ENCODE peak calls at places on chromosomes 12 and 14, in four cellular contexts. S, P, K and V are unnamed samples.

GRCh38 chr12:6533653-6534157 is 612 bp upstream of the GAPDH start:
- DNase-seq in S (peak), K (peak), P (peak), V (no peak)

GRCh38 chr12:118354903-118355302 is 17.8 kb downstream of the TAOK3 start:
- DNase-seq in P (no peak), S (no peak), K (peak), V (no peak)

GRCh38 chr12:12244341-12244740 is 22.5 kb downstream of the LRP6 start:
- DNase-seq in K (no peak), S (no peak), P (no peak), V (no peak)

GRCh38 chr14:99186956-99187690 is 84.9 kb downstream of the BCL11B start:
- DNase-seq in S (no peak), P (no peak), K (no peak), V (no peak)

GRCh38 chr12:38904932-38905479 is 385 bp downstream of the CPNE8 start:
- DNase-seq in K (no peak), P (peak), S (peak), V (peak)

GRCh38 chr12:47856094-47856493 is 36.4 kb upstream of the HDAC7 start:
- DNase-seq in S (no peak), K (no peak), P (no peak), V (no peak)

GRCh38 chr14:30521899-30522736 is 36.8 kb upstream of the G2E3 start:
- DNase-seq in S (no peak), P (peak), K (peak), V (peak)

GRCh38 chr14:47710581-47710980 is 35.2 kb upstream of the MDGA2 start:
- DNase-seq in K (no peak), P (no peak), S (no peak), V (no peak)

GRCh38 chr14:79514700-79515099 is 696.6 kb downstream of the DIO2 start:
- DNase-seq in K (peak), S (no peak), P (no peak), V (peak)

GRCh38 chr12:12456637-12457036 is 99.8 kb downstream of the BORCS5 start:
- DNase-seq in K (peak), P (no peak), S (no peak), V (no peak)

GRCh38 chr12:52082026-52082667 is 2.6 kb downstream of the SMIM41 start:
- DNase-seq in S (no peak), K (peak), P (no peak), V (peak)

GRCh38 chr12:95820096-95820703 is 29.6 kb upstream of the NTN4 start:
- DNase-seq in S (no peak), K (peak), P (no peak), V (peak)

GRCh38 chr14:91328313-91329050 is 84.0 kb upstream of the GPR68 start:
- DNase-seq in P (no peak), K (no peak), S (no peak), V (no peak)

GRCh38 chr12:53225635-53226424 is 6.2 kb downstream of the RARG start:
- DNase-seq in S (no peak), P (no peak), K (no peak), V (no peak)

GRCh38 chr12:132014092-132014914 is 64.6 kb downstream of the EP400 start:
- DNase-seq in K (peak), P (no peak), S (no peak), V (no peak)

GRCh38 chr12:96104566-96104965 is 69.2 kb upstream of the LTA4H start:
- DNase-seq in K (no peak), S (no peak), P (no peak), V (no peak)

GRCh38 chr14:103144085-103144484 is 20.8 kb downstream of the TNFAIP2 start:
- DNase-seq in P (no peak), K (peak), S (no peak), V (peak)

GRCh38 chr12:75585309-75585708 is 73.9 kb upstream of the KRR1 start:
- DNase-seq in P (no peak), S (no peak), K (peak), V (peak)

DNA sequence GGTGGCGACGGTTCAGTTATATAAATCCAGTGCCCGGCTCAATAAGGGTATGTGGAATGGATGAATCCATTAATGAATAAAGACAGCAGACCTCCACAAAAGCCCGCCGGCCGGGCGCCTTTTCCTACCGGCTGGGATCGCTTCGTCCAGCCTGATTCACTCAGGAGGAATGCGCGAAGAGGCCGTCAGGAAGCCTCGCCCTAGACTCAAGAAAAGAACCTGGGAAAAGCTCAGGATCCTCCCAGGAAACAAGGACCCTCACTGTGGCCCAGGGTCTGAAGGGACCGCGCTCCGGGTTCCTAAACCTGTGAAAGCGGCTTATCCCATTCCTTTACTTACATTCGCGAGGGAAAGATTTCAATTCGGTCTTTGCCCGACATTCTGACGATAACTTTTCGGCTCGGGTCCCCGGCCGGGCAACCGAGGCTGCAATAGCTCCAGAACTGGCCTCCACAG is 257 bp downstream of the ATP6V1D start:
- DNase-seq in S (no peak), P (no peak), K (peak), V (peak)
- H3K14ac ChIP-seq in S (no peak), P (no peak), K (peak), V (no peak)

GRCh38 chr12:68932123-68932700 is 759 bp downstream of the CPM start:
- DNase-seq in K (no peak), P (peak), S (no peak), V (no peak)
- H3K23ac ChIP-seq in K (peak), P (no peak), S (no peak), V (no peak)

DNA sequence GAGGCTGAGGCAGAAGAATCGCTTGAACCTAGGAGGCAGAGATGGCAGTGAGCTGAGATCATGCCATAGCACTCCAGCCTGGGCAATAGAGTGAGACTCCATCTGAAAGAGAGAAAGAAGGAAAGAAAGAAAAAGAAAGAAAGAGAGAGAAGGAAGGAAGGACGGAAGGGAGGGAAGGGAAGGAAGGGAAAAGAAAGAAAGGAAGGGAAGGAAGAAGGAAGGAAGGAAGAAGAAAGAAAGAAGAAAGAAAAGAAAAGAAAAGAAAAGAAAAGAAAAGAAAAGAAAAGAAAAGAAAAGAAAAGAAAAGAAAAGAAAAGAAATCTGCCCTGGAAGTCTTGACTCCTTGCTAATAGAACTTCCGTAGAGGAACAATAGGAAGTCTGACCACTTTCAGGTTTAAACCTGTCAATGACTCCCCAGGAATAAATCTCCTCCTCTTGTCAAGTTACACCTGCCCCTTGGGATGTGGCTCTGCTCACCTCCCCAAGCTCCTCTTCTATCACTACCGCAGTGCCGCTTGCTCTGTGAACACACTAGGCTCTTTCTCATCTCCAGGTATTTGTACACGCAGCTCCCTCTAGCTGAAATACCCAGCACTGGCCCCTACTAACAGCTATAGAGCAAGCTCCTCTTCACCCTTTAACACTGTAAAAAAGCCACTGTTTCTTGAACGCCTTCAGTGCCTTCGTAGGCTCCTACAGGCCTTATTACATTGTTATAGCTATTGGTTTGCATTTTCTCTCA is 773.1 kb upstream of the TBX3 start:
- DNase-seq in P (no peak), S (no peak), K (no peak), V (no peak)
- H3K14ac ChIP-seq in P (no peak), S (no peak), K (no peak), V (no peak)

GRCh38 chr12:4133636-4134433 is 139.7 kb upstream of the CCND2 start:
- DNase-seq in S (peak), P (no peak), K (no peak), V (peak)
- H3K23ac ChIP-seq in S (no peak), P (no peak), K (no peak), V (no peak)

GRCh38 chr14:66119805-66120204 is 366.4 kb upstream of the CCDC196 start:
- DNase-seq in P (no peak), K (no peak), S (no peak), V (no peak)
- H3K14ac ChIP-seq in P (no peak), K (no peak), S (no peak), V (no peak)